ENCODE peak calls at places on chromosomes 7 and 10, in five cellular contexts. A is H9, S is right cardiac atrium, K is IMR-90, O is substantia nigra. B is an unnamed sample.

GRCh38 chr7:134886353-134887057 is 99.8 kb upstream of the AGBL3 start:
- DNase-seq in A (no peak), S (peak), K (peak), O (no peak), B (no peak)

GRCh38 chr7:21497072-21497471 is 45.8 kb upstream of the DNAH11 start:
- DNase-seq in A (no peak), S (no peak), K (peak), O (no peak), B (no peak)

GRCh38 chr7:142338633-142339501 is 81.0 kb upstream of the PRSS58 start:
- DNase-seq in A (peak), S (no peak), K (peak), O (peak), B (peak)

GRCh38 chr10:90658791-90659190 is 199.0 kb downstream of the HTR7 start:
- DNase-seq in A (peak), S (no peak), K (no peak), O (no peak), B (peak)

GRCh38 chr7:140153666-140154161 is 23.1 kb downstream of the KDM7A start:
- DNase-seq in A (no peak), S (no peak), K (no peak), O (no peak), B (no peak)

GRCh38 chr10:62082729-62083412 is 181.4 kb downstream of the ARID5B start:
- DNase-seq in A (no peak), S (no peak), K (peak), O (peak), B (no peak)

GRCh38 chr10:71528371-71529202 is 131.9 kb downstream of the CDH23 start:
- DNase-seq in A (no peak), S (peak), K (no peak), O (no peak), B (no peak)

GRCh38 chr10:9091515-9092093 is 1037.1 kb downstream of the GATA3 start:
- DNase-seq in A (no peak), S (no peak), K (no peak), O (no peak), B (no peak)

GRCh38 chr10:102621418-102622325 is 22.6 kb upstream of the TRIM8 start:
- DNase-seq in A (no peak), S (peak), K (peak), O (no peak), B (no peak)

GRCh38 chr7:15765753-15766152 is 79.3 kb upstream of the MEOX2 start:
- DNase-seq in A (no peak), S (peak), K (no peak), O (no peak), B (no peak)

GRCh38 chr7:15764010-15764409 is 77.5 kb upstream of the MEOX2 start:
- DNase-seq in A (no peak), S (no peak), K (no peak), O (no peak), B (no peak)

DNA sequence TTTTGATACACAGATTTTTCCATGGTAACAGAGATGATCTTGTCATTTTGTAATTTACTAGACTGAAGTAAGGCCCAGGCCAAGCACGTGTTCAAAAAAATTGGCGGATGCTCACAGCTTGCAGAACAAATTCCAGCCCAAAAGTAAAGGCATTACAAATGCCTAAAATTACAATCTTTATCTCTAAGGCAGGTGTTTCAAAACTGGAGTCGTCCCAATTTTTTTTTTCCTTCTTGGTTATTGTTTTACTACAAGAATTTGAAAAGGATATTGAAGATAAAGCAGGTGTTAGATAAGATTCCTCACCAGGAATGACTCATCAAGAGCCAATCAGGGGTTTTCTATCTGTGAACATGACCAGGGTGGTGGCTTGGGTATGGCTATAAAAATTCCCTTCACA is 78.5 kb upstream of the MEOX2 start:
- DNase-seq in A (no peak), S (no peak), K (no peak), O (no peak), B (no peak)
- H3K27ac ChIP-seq in A (no peak), S (no peak), K (no peak), O (no peak), B (no peak)

GRCh38 chr7:36191292-36191920 is 38.4 kb downstream of the EEPD1 start:
- DNase-seq in A (no peak), S (no peak), K (peak), O (no peak), B (peak)
- H3K27ac ChIP-seq in A (no peak), S (no peak), K (peak), O (no peak), B (no peak)

DNA sequence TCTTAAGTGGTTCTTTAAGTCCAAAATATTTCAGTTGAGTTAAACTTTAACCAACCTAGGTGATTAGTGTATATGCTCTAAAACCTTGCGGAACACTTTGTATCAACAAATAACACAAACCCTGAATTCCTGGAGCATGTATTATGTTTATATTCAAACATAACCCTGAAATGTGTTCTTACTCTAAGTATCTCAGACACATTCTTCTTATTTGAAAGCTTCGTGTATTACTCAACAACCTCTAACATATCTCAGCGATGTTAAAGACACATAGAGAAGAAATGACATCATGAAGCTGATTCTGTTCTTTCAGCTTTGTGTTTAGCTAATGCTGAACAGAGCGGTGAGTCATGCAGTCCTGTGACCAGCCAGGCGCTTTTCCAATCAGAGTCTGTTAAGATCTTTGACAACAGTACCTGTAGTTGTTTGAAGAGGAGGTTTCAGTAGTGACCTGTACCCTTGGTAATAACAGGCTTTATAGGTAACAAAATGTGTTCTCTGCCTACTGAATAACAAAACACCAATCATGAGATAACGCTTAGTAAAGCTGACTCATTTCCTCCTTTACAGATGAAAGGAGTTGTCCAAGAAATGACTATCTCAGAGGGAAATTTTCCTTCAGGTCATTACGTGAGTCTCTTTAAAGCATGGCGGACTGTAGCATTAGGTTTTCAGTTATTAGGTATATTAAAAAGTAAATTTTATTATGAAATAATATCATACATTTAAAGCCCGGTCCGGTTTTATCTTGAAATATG is 67.3 kb upstream of the KLF6 start:
- DNase-seq in A (no peak), S (no peak), K (peak), O (no peak), B (no peak)
- H3K27ac ChIP-seq in A (no peak), S (no peak), K (peak), O (peak), B (no peak)

GRCh38 chr10:80168679-80169380 is 36.3 kb downstream of the PLAC9 start:
- DNase-seq in A (peak), S (no peak), K (peak), O (no peak), B (peak)

GRCh38 chr10:80166581-80167470 is 34.3 kb downstream of the PLAC9 start:
- DNase-seq in A (no peak), S (no peak), K (no peak), O (no peak), B (no peak)

GRCh38 chr10:80165173-80165572 is 32.6 kb downstream of the PLAC9 start:
- DNase-seq in A (no peak), S (no peak), K (peak), O (no peak), B (no peak)

GRCh38 chr10:80168111-80168511 is 35.6 kb downstream of the PLAC9 start:
- DNase-seq in A (no peak), S (no peak), K (no peak), O (no peak), B (no peak)

DNA sequence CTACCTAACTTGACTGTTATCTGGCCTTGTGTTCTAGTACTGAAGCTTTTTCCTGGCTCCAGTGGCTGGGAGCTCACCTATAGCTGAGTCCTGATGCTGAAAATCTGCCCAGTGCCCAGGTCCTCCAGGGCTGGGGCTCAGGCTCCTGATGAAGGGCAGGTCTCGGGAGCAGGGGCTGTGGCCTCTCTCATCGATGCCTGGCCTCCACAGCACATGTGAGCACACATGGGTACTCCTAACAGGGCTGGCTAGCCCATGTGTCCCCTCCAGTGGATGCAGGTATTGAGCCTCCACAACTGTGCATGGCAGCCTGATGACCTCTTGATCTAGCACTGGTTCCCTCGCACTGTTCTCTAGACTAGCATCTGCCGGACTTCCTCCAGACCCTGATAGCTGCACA is 34.9 kb downstream of the PLAC9 start:
- DNase-seq in A (no peak), S (no peak), K (no peak), O (no peak), B (no peak)
- H3K27ac ChIP-seq in A (no peak), S (peak), K (no peak), O (no peak), B (no peak)

GRCh38 chr7:2509298-2509906 is 10.2 kb upstream of the LFNG start:
- DNase-seq in A (no peak), S (peak), K (no peak), O (no peak), B (no peak)
- H3K27ac ChIP-seq in A (no peak), S (no peak), K (no peak), O (no peak), B (peak)

GRCh38 chr7:70410134-70410750 is 721.7 kb upstream of the GALNT17 start:
- DNase-seq in A (no peak), S (no peak), K (no peak), O (no peak), B (no peak)
- H3K27ac ChIP-seq in A (no peak), S (no peak), K (no peak), O (no peak), B (no peak)

GRCh38 chr10:70479161-70479531 is 579 bp downstream of the PALD1 start:
- DNase-seq in A (no peak), S (no peak), K (no peak), O (no peak), B (peak)
- H3K27ac ChIP-seq in A (no peak), S (peak), K (no peak), O (peak), B (no peak)

GRCh38 chr7:16741676-16742075 is 11.9 kb upstream of the TSPAN13 start:
- DNase-seq in A (no peak), S (no peak), K (no peak), O (no peak), B (no peak)

GRCh38 chr7:16738014-16738688 is 15.4 kb upstream of the TSPAN13 start:
- DNase-seq in A (no peak), S (no peak), K (no peak), O (no peak), B (no peak)

GRCh38 chr7:16740623-16740953 is 13.0 kb upstream of the TSPAN13 start:
- DNase-seq in A (no peak), S (no peak), K (no peak), O (no peak), B (no peak)

GRCh38 chr7:16740996-16741395 is 12.6 kb upstream of the TSPAN13 start:
- DNase-seq in A (no peak), S (no peak), K (no peak), O (no peak), B (no peak)

GRCh38 chr7:16739863-16740622 is 13.5 kb upstream of the TSPAN13 start:
- DNase-seq in A (no peak), S (no peak), K (peak), O (no peak), B (no peak)
- H3K27ac ChIP-seq in A (no peak), S (no peak), K (peak), O (no peak), B (no peak)